ENCODE peak calls at places on chromosomes 2 and 18, in five cellular contexts. One of them, this sample, is unnamed. For H3K4me1 and H3K27me3, the result is how much of the 10 kb centered on the place peaks cover.

GRCh38 chr2:168174761-168175160 is 72.6 kb downstream of the STK39 start:
- DNase-seq in HCT116: no peak
- DNase-seq in body of pancreas: no peak
- DNase-seq in right lobe of liver: no peak
- DNase-seq in stomach: no peak
- DNase-seq in this sample: no peak

GRCh38 chr2:20579866-20580265 is 71.0 kb downstream of the HS1BP3 start:
- DNase-seq in HCT116: no peak
- DNase-seq in body of pancreas: no peak
- DNase-seq in right lobe of liver: peak
- DNase-seq in stomach: peak
- DNase-seq in this sample: no peak

GRCh38 chr2:118856978-118857676 is 9.7 kb upstream of the EN1 start:
- DNase-seq in HCT116: no peak
- DNase-seq in body of pancreas: no peak
- DNase-seq in right lobe of liver: no peak
- DNase-seq in stomach: no peak
- DNase-seq in this sample: no peak

GRCh38 chr2:28610583-28611201 is 114.8 kb downstream of the PLB1 start:
- DNase-seq in HCT116: peak
- DNase-seq in body of pancreas: peak
- DNase-seq in right lobe of liver: no peak
- DNase-seq in stomach: peak
- DNase-seq in this sample: peak

GRCh38 chr2:231707625-231708049 is 688 bp upstream of the PTMA start:
- DNase-seq in HCT116: peak
- DNase-seq in body of pancreas: no peak
- DNase-seq in right lobe of liver: no peak
- DNase-seq in stomach: no peak
- DNase-seq in this sample: no peak

GRCh38 chr2:204753841-204754240 is 208.6 kb downstream of the PARD3B start:
- DNase-seq in HCT116: no peak
- DNase-seq in body of pancreas: no peak
- DNase-seq in right lobe of liver: no peak
- DNase-seq in stomach: no peak
- DNase-seq in this sample: no peak

GRCh38 chr2:234999740-235000425 is 48.1 kb downstream of the SH3BP4 start:
- DNase-seq in HCT116: no peak
- DNase-seq in body of pancreas: peak
- DNase-seq in right lobe of liver: no peak
- DNase-seq in stomach: peak
- DNase-seq in this sample: no peak

GRCh38 chr18:48723016-48723415 is 184.2 kb downstream of the CTIF start:
- DNase-seq in HCT116: no peak
- DNase-seq in body of pancreas: no peak
- DNase-seq in right lobe of liver: no peak
- DNase-seq in stomach: no peak
- DNase-seq in this sample: no peak

GRCh38 chr2:9074930-9075329 is 71.4 kb upstream of the MBOAT2 start:
- DNase-seq in HCT116: no peak
- DNase-seq in body of pancreas: no peak
- DNase-seq in right lobe of liver: no peak
- DNase-seq in stomach: no peak
- DNase-seq in this sample: no peak

GRCh38 chr2:228474466-228474865 is 293.0 kb upstream of the SPHKAP start:
- DNase-seq in HCT116: no peak
- DNase-seq in body of pancreas: no peak
- DNase-seq in right lobe of liver: no peak
- DNase-seq in stomach: no peak
- DNase-seq in this sample: no peak

GRCh38 chr2:234714711-234715110 is 217.8 kb upstream of the ARL4C start:
- DNase-seq in HCT116: no peak
- DNase-seq in body of pancreas: no peak
- DNase-seq in right lobe of liver: no peak
- DNase-seq in stomach: no peak
- DNase-seq in this sample: no peak

GRCh38 chr2:158755738-158756137 is 39.4 kb upstream of the DAPL1 start:
- DNase-seq in HCT116: peak
- DNase-seq in body of pancreas: no peak
- DNase-seq in right lobe of liver: no peak
- DNase-seq in stomach: no peak
- DNase-seq in this sample: no peak

GRCh38 chr2:186697536-186697935 is 3.7 kb downstream of the FAM171B start:
- DNase-seq in HCT116: no peak
- DNase-seq in body of pancreas: no peak
- DNase-seq in right lobe of liver: no peak
- DNase-seq in stomach: no peak
- DNase-seq in this sample: no peak

GRCh38 chr2:152347076-152347475 is 12.1 kb downstream of the FMNL2 start:
- DNase-seq in HCT116: no peak
- DNase-seq in body of pancreas: no peak
- DNase-seq in right lobe of liver: no peak
- DNase-seq in stomach: no peak
- DNase-seq in this sample: no peak

DNA sequence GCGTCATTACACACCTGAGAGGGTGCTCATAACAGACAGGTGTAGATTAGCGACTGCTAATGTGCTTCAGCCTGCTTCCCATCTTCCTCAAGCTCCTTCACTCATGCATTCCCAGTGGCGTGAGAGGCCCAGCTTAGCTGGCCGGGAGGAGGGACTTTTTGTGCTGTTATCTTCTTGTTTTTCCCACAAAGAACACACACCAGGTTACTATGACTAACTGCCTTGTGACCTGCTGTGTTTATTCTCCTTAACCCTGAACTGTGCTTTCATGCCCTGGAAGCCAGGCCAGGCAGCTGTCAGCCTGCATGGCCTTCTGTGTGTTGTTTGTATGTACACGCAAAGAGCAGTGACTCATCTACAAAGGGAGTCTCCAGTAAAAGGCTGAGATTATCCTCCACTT is 143.8 kb downstream of the PIEZO2 start:
- DNase-seq in HCT116: no peak
- DNase-seq in body of pancreas: peak
- DNase-seq in right lobe of liver: peak
- DNase-seq in stomach: peak
- DNase-seq in this sample: peak
- TF ChIP-seq POLR2A in HCT116: no peak
- TF ChIP-seq POLR2A in body of pancreas: peak
- TF ChIP-seq POLR2A in right lobe of liver: no peak
- TF ChIP-seq POLR2A in stomach: no peak
- TF ChIP-seq POLR2A in this sample: no peak

GRCh38 chr18:76699923-76700322 is 122.4 kb upstream of the ZNF236 start:
- DNase-seq in HCT116: no peak
- DNase-seq in body of pancreas: no peak
- DNase-seq in right lobe of liver: no peak
- DNase-seq in stomach: no peak
- DNase-seq in this sample: no peak
- H3K4me1 ChIP-seq in HCT116: under half
- H3K4me1 ChIP-seq in body of pancreas: under half
- H3K4me1 ChIP-seq in right lobe of liver: under half
- H3K4me1 ChIP-seq in stomach: under half
- H3K4me1 ChIP-seq in this sample: under half

DNA sequence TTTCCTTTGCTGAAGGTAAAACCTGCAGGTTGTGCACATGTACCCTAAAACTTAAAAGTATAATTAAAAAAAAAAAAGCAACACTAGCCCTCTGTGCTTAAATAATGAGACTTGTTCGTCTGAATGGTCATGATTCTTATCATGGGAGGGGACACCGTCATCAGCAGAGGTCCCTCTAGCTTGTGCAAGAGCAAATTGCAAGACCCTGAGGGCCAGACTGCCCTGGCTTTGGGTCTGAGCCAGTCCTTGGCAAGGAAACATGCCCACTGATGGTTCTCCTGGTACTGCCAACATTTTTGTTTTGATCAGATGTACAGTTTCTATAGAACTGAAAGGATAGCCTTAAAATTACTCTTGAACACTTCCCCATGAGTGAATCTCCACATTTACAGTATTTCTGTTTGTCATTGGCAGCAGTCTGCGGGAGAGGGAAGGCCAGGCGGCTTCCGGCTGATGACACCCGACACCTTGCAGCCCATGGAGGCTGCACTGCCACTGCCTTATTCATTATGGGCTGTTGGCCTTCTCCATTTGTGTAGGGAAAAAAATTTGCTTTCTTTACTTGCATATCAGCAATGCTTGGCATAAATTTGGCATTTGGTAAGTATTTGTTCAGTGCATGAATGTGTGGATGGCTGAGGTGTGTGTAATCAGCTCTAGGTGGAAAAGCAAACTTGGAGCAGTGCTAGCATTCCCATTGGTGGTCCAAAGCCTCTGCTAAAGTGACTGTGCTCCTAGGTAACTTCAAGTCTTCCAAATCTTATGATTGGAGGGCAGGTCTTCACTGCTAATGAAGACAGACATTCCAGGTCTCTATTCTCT is 161.6 kb upstream of the ALKAL2 start:
- DNase-seq in HCT116: no peak
- DNase-seq in body of pancreas: no peak
- DNase-seq in right lobe of liver: no peak
- DNase-seq in stomach: no peak
- DNase-seq in this sample: no peak
- H3K27me3 ChIP-seq in HCT116: under half
- H3K27me3 ChIP-seq in body of pancreas: under half
- H3K27me3 ChIP-seq in right lobe of liver: under half
- H3K27me3 ChIP-seq in stomach: under half
- H3K27me3 ChIP-seq in this sample: under half

DNA sequence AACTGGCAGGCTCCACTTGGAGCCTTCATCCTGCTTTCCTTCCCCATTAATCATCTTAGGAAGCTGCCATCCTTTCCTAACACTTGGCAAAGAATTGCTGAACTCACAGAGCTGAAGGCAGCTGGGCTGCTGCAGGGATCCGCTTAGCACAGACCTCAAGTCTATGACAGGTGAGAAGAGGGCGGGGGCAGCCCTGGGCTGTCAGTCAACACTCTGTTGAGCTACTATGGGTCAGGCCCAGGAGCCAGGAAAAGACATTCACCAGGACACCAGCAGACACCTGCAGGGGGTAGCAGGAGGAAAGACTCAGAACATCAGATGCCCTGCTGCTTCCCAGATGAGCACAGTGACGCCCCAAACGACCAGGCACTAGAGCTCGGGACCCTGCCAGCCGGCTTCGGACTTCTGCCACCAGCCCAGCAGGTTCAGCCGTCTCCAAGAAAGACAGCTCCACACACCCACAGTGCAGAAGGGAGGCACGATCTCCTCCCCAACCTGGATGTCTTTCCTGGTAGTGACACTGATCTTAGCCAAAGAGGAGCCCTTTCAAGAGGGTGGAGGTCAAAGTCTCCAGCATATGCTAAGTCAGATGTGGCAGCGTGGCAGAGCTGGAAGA is 55.2 kb downstream of the SNORC start:
- DNase-seq in HCT116: no peak
- DNase-seq in body of pancreas: no peak
- DNase-seq in right lobe of liver: no peak
- DNase-seq in stomach: no peak
- DNase-seq in this sample: no peak
- TF ChIP-seq POLR2A in HCT116: no peak
- TF ChIP-seq POLR2A in body of pancreas: no peak
- TF ChIP-seq POLR2A in right lobe of liver: no peak
- TF ChIP-seq POLR2A in stomach: no peak
- TF ChIP-seq POLR2A in this sample: no peak

GRCh38 chr2:200679157-200679934 is 93.5 kb downstream of the AOX1 start:
- DNase-seq in HCT116: no peak
- DNase-seq in body of pancreas: peak
- DNase-seq in right lobe of liver: peak
- DNase-seq in stomach: peak
- DNase-seq in this sample: no peak
- H3K4me1 ChIP-seq in HCT116: under half
- H3K4me1 ChIP-seq in body of pancreas: under half
- H3K4me1 ChIP-seq in right lobe of liver: under half
- H3K4me1 ChIP-seq in stomach: under half
- H3K4me1 ChIP-seq in this sample: under half

GRCh38 chr2:105139556-105140236 is 101.8 kb downstream of the MRPS9 start:
- DNase-seq in HCT116: no peak
- DNase-seq in body of pancreas: no peak
- DNase-seq in right lobe of liver: no peak
- DNase-seq in stomach: no peak
- DNase-seq in this sample: no peak
- H3K27me3 ChIP-seq in HCT116: under half
- H3K27me3 ChIP-seq in body of pancreas: under half
- H3K27me3 ChIP-seq in right lobe of liver: under half
- H3K27me3 ChIP-seq in stomach: under half
- H3K27me3 ChIP-seq in this sample: under half

GRCh38 chr18:12432881-12433280 is 25.2 kb downstream of the PRELID3A start:
- DNase-seq in HCT116: no peak
- DNase-seq in body of pancreas: no peak
- DNase-seq in right lobe of liver: no peak
- DNase-seq in stomach: no peak
- DNase-seq in this sample: no peak
- TF ChIP-seq POLR2A in HCT116: no peak
- TF ChIP-seq POLR2A in body of pancreas: no peak
- TF ChIP-seq POLR2A in right lobe of liver: no peak
- TF ChIP-seq POLR2A in stomach: no peak
- TF ChIP-seq POLR2A in this sample: no peak